ENCODE peak calls at places on chromosome 22, in six cellular contexts. Q is spleen, J is prostate gland, S is HepG2, A is stomach, L is K562. X is an unnamed sample.
A peak's percentile ranks its signal among the peaks of the same experiment; 100 is the strongest.

GRCh38 chr22:41976070-41976901 is 7.0 kb downstream of the SEPTIN3 start:
- DNase-seq in Q (peak; percentile 86), J (peak; percentile 46), S (no peak), A (peak; percentile 61), L (peak; percentile 72), X (no peak)

GRCh38 chr22:44154431-44154942 is 26.2 kb upstream of the PARVG start:
- DNase-seq in Q (no peak), J (no peak), S (no peak), A (no peak), L (no peak), X (no peak)

GRCh38 chr22:41598081-41598480 is 8.4 kb upstream of the PMM1 start:
- DNase-seq in Q (peak; percentile 11), J (no peak), S (no peak), A (no peak), L (no peak), X (no peak)

GRCh38 chr22:24233235-24233634 is 11.6 kb downstream of the GGT5 start:
- DNase-seq in Q (no peak), J (no peak), S (no peak), A (no peak), L (peak; percentile 2), X (no peak)

GRCh38 chr22:19550382-19550781 is 26.2 kb upstream of the CLDN5 start:
- DNase-seq in Q (no peak), J (no peak), S (no peak), A (no peak), L (no peak), X (peak; percentile 40)

GRCh38 chr22:38398609-38399401 is 56.2 kb downstream of the KCNJ4 start:
- DNase-seq in Q (peak; percentile 95), J (peak; percentile 81), S (peak; percentile 59), A (peak; percentile 92), L (peak; percentile 90), X (peak; percentile 93)

GRCh38 chr22:31577711-31578110 is 81.4 kb downstream of the SFI1 start:
- DNase-seq in Q (no peak), J (no peak), S (no peak), A (no peak), L (no peak), X (no peak)

GRCh38 chr22:39392341-39392948 is 7.1 kb upstream of the TAB1 start:
- DNase-seq in Q (no peak), J (peak; percentile 41), S (peak; percentile 41), A (no peak), L (no peak), X (no peak)

GRCh38 chr22:24119476-24119875 is 61.8 kb upstream of the SUSD2 start:
- DNase-seq in Q (no peak), J (no peak), S (no peak), A (no peak), L (no peak), X (no peak)

GRCh38 chr22:44603774-44604173 is 98.2 kb upstream of the PRR5 start:
- DNase-seq in Q (no peak), J (no peak), S (no peak), A (no peak), L (no peak), X (no peak)

DNA sequence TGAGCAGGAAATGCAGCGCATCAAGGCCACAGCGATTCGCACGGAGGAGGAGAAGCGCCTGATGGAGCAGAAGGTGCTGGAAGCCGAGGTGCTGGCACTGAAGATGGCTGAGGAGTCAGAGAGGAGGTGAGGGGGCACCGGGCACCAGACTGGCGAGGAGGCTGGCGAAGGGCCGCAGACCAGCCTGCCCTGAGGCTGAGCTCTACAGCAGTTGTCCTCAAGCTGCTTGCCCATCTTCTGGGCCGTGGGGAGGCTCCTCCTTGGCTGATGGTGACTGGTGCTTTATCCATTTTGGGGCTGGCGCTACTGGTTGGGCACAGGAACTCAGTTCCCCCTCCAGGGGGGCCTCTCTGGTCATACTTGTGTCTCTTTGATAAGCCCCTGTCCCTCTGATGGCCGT is 46.4 kb upstream of the CABP7 start:
- DNase-seq in Q (no peak), J (no peak), S (no peak), A (no peak), L (no peak), X (no peak)
- H3K36me3 ChIP-seq in Q (peaks cover 88% of the 10 kb centered on the region), J (no peaks in the 10 kb centered on the region), S (peaks cover 33% of the 10 kb centered on the region), A (peaks cover 99% of the 10 kb centered on the region), L (peaks cover 76% of the 10 kb centered on the region), X (peaks cover 91% of the 10 kb centered on the region)

GRCh38 chr22:22196833-22197477 is 47.6 kb upstream of the VPREB1 start:
- DNase-seq in Q (no peak), J (no peak), S (no peak), A (no peak), L (no peak), X (no peak)

GRCh38 chr22:22193923-22194322 is 50.7 kb upstream of the VPREB1 start:
- DNase-seq in Q (no peak), J (no peak), S (no peak), A (no peak), L (no peak), X (no peak)

GRCh38 chr22:22196018-22196533 is 48.5 kb upstream of the VPREB1 start:
- DNase-seq in Q (no peak), J (no peak), S (no peak), A (no peak), L (no peak), X (no peak)

GRCh38 chr22:22194931-22195264 is 49.7 kb upstream of the VPREB1 start:
- DNase-seq in Q (no peak), J (no peak), S (no peak), A (no peak), L (peak; percentile 68), X (no peak)

DNA sequence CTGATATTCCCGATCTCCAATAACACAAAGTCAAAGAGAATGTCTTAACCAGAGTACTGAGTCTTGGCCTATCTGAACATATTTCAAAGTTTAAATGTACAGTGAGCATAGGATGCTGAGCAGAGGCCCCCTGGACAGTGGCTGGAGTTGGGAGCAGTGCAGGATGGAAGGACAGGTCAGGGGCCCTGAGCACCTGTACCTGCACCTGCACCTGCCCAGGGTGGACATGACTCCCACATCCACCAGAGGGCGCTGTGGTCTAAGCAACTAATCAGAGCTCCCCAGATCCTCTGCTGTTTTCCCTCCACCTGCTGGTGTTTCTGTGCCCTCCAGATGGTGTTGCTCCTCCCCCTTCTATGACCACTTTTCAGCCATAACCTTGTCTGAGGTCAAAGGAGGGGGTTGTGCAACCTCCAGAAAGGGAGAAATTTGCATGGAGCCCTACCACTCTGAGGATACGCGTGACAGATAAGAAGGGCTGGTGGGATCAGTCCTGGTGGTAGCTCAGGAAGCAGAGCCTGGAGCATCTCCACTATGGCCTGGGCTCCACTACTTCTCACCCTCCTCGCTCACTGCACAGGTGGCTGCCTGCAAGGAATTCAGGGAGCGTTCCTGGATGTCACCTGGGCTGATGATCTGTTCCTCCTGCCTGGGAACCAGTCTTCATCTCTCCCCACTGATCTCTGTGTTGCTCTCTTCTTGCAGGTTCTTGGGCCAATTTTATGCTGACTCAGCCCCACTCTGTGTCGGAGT is 49.1 kb upstream of the VPREB1 start:
- DNase-seq in Q (peak; percentile 92), J (peak; percentile 48), S (peak; percentile 83), A (peak; percentile 83), L (peak; percentile 100), X (no peak)
- TF ChIP-seq POLR2A in Q (no peak), J (no peak), S (no peak), A (no peak), L (no peak), X (no peak)

DNA sequence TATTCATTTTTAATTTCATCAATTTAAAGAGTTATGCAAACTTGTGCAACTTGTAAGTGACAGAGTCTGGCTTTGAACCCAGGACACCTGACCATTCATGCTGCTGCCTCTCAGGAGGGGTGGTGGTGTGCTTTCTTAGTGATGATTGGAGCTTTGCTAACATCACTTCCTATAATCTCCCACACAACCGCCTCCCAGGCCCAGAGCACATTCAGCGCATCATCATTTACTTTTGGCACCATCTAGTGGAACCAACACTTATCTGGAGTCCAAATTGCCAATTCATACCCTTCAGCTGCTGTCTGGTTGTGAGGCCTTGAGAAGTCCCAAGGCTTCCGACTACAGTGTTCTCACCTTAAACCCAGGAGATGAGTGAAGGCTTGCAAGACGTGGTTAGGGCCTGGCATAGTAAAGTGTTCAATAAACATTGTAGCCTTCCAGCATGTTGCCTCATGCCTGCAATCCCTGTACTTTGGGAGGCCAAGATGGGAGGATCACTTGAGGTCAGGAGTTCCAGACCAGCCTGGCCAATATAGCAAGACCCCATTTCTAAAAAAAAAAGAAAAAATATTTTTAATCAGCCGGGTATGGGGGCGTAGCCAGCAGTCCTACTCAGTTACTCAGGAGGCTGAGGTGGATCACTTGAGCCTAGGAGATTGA is 1.1 kb upstream of the TTLL1 start:
- DNase-seq in Q (no peak), J (peak; percentile 58), S (peak; percentile 88), A (peak; percentile 49), L (peak; percentile 64), X (no peak)
- TF ChIP-seq POLR2AphosphoS5 in Q (peak; percentile 24), J (peak; percentile 64), S (no peak), A (peak; percentile 24), L (no peak), X (no peak)

GRCh38 chr22:20993304-20994127 is 8.4 kb downstream of the THAP7 start:
- DNase-seq in Q (no peak), J (no peak), S (no peak), A (no peak), L (no peak), X (no peak)

GRCh38 chr22:20992056-20992442 is 9.9 kb downstream of the THAP7 start:
- DNase-seq in Q (no peak), J (no peak), S (no peak), A (no peak), L (no peak), X (no peak)

GRCh38 chr22:20994128-20994901 is 7.6 kb downstream of the THAP7 start:
- DNase-seq in Q (no peak), J (no peak), S (no peak), A (no peak), L (no peak), X (no peak)

GRCh38 chr22:20991252-20992055 is 9.4 kb downstream of the LZTR1 start:
- DNase-seq in Q (no peak), J (no peak), S (no peak), A (no peak), L (no peak), X (no peak)

DNA sequence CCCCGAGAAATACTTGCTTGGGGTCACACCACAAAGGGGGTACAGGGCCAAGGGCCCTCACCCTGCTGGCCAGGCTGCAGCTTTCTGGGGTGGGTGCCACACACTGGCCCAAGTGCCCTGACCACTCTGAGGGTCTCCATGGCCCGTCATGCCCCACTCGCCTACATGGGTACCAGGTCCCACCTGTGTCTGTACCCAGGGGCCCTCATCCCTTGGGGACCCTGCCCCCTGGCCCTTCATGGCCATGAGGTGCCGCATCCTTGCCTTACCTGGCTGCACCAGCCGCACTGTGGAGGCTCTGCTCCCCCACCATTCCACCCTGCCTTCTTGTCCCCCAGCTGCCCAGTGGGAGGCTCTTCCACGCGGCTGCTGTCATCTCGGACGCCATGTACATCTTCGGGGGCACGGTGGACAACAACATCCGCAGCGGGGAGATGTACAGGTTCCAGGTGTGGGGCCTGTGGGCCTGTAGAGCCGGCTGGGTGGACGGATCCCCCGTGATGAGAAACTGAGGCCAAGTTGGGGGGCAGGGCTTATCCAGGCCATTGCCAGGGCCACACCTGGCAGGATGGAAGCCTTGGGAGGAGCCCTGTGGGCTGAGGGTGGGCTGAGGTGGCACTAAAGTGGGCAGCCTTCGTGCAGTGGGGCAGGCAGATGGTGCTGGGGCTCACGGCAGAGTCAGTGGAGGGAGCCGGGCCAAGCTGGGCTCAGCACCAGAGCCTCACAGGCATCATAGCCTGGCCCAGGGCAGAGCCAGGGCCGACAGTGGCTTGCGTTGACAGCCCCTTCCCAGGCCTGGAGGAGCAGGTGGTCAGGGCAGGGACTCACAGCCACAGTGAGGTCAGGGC is 9.2 kb downstream of the THAP7 start:
- DNase-seq in Q (no peak), J (no peak), S (no peak), A (no peak), L (no peak), X (no peak)
- H3K36me3 ChIP-seq in Q (peaks cover 77% of the 10 kb centered on the region), J (no peaks in the 10 kb centered on the region), S (peaks cover 3% of the 10 kb centered on the region), A (peaks cover 99% of the 10 kb centered on the region), L (peaks cover 95% of the 10 kb centered on the region), X (peaks cover 93% of the 10 kb centered on the region)